ENCODE peak calls at places on chromosomes 16 and 17, in five cellular contexts. Q is fibroblast of the aortic adventitia, R is fibroblast of lung, K is lower leg skin, B is colonic mucosa. A is an unnamed sample.

GRCh38 chr17:29625037-29625750 is 2.5 kb upstream of the CORO6 start:
- DNase-seq in Q (peak; percentile 79), R (peak; percentile 59), K (no peak), B (no peak), A (no peak)

GRCh38 chr16:56675685-56676210 is 6.1 kb downstream of the MT1H start:
- DNase-seq in Q (no peak), R (no peak), K (no peak), B (no peak), A (no peak)

GRCh38 chr17:12386240-12386639 is 279.4 kb upstream of the MYOCD start:
- DNase-seq in Q (no peak), R (no peak), K (no peak), B (no peak), A (no peak)

GRCh38 chr17:80270836-80271235 is 10.2 kb downstream of the RNF213 start:
- DNase-seq in Q (peak; percentile 22), R (no peak), K (no peak), B (no peak), A (peak; percentile 69)

GRCh38 chr17:47687748-47688147 is 6.2 kb upstream of the TBKBP1 start:
- DNase-seq in Q (peak; percentile 43), R (no peak), K (no peak), B (no peak), A (no peak)

GRCh38 chr17:7842950-7843535 is 9.0 kb downstream of the KDM6B start:
- DNase-seq in Q (peak; percentile 87), R (peak; percentile 93), K (peak; percentile 82), B (peak; percentile 76), A (no peak)

GRCh38 chr17:38980455-38981217 is 13.4 kb upstream of the FBXO47 start:
- DNase-seq in Q (peak; percentile 58), R (peak; percentile 51), K (no peak), B (no peak), A (no peak)

GRCh38 chr17:82061047-82061925 is 4.3 kb downstream of the DUS1L start:
- DNase-seq in Q (no peak), R (no peak), K (no peak), B (no peak), A (no peak)

GRCh38 chr16:23357761-23358290 is 55.7 kb downstream of the SCNN1B start:
- DNase-seq in Q (no peak), R (no peak), K (no peak), B (no peak), A (no peak)

GRCh38 chr17:63437287-63438091 is 8.6 kb downstream of the CYB561 start:
- DNase-seq in Q (peak; percentile 30), R (no peak), K (no peak), B (no peak), A (no peak)

GRCh38 chr17:66299721-66300120 is 2.7 kb upstream of the PRKCA start:
- DNase-seq in Q (no peak), R (no peak), K (no peak), B (no peak), A (no peak)

GRCh38 chr17:56320443-56320842 is 167.2 kb downstream of the ANKFN1 start:
- DNase-seq in Q (peak; percentile 4), R (no peak), K (no peak), B (no peak), A (no peak)

GRCh38 chr17:61144137-61144536 is 255.5 kb upstream of the TBX2 start:
- DNase-seq in Q (no peak), R (no peak), K (no peak), B (no peak), A (no peak)

GRCh38 chr16:10172848-10173655 is 9.2 kb downstream of the GRIN2A start:
- DNase-seq in Q (no peak), R (peak; percentile 98), K (no peak), B (no peak), A (no peak)

GRCh38 chr16:17325744-17326143 is 145.0 kb downstream of the XYLT1 start:
- DNase-seq in Q (no peak), R (no peak), K (no peak), B (no peak), A (no peak)

GRCh38 chr17:44008205-44008909 is 3.9 kb downstream of the NAGS start:
- DNase-seq in Q (no peak), R (no peak), K (no peak), B (no peak), A (no peak)

GRCh38 chr16:9437115-9437514 is 345.7 kb downstream of the HAPSTR1 start:
- DNase-seq in Q (no peak), R (no peak), K (no peak), B (no peak), A (no peak)

GRCh38 chr17:67865438-67865837 is 40.1 kb downstream of the BPTF start:
- DNase-seq in Q (no peak), R (no peak), K (no peak), B (no peak), A (no peak)

GRCh38 chr17:82213251-82214011 is 789 bp upstream of the CCDC57 start:
- DNase-seq in Q (peak; percentile 75), R (peak; percentile 81), K (no peak), B (no peak), A (peak; percentile 48)

GRCh38 chr17:8825802-8826201 is 26.6 kb upstream of the MFSD6L start:
- DNase-seq in Q (no peak), R (no peak), K (peak; percentile 2), B (no peak), A (no peak)

GRCh38 chr17:31155208-31155810 is 60.5 kb downstream of the NF1 start:
- DNase-seq in Q (peak; percentile 34), R (peak; percentile 47), K (no peak), B (no peak), A (no peak)

GRCh38 chr16:1146409-1146808 is 6.5 kb upstream of the CACNA1H start:
- DNase-seq in Q (no peak), R (no peak), K (no peak), B (no peak), A (no peak)

GRCh38 chr16:85422374-85423185 is 190.5 kb upstream of the GSE1 start:
- DNase-seq in Q (no peak), R (no peak), K (no peak), B (peak; percentile 93), A (peak; percentile 98)

GRCh38 chr16:23145608-23146007 is 3.6 kb downstream of the USP31 start:
- DNase-seq in Q (peak; percentile 79), R (peak; percentile 85), K (peak; percentile 13), B (no peak), A (no peak)

GRCh38 chr17:48728232-48729231 is at the start of gene HOXB13:
- DNase-seq in Q (peak; percentile 27), R (no peak), K (no peak), B (peak; percentile 95), A (peak; percentile 93)

GRCh38 chr16:89569506-89570341 is 5.8 kb upstream of the CPNE7 start:
- DNase-seq in Q (no peak), R (no peak), K (no peak), B (no peak), A (no peak)

GRCh38 chr17:19021622-19022083 is 17.1 kb upstream of the FAM83G start:
- DNase-seq in Q (no peak), R (no peak), K (no peak), B (no peak), A (peak; percentile 40)

GRCh38 chr16:87626905-87627304 is 24.6 kb downstream of the JPH3 start:
- DNase-seq in Q (no peak), R (no peak), K (no peak), B (no peak), A (no peak)

GRCh38 chr16:87627542-87628245 is 25.4 kb downstream of the JPH3 start:
- DNase-seq in Q (no peak), R (no peak), K (no peak), B (no peak), A (no peak)

GRCh38 chr16:87622756-87623319 is 20.5 kb downstream of the JPH3 start:
- DNase-seq in Q (no peak), R (no peak), K (no peak), B (no peak), A (no peak)

GRCh38 chr16:87626401-87626800 is 24.1 kb downstream of the JPH3 start:
- DNase-seq in Q (no peak), R (no peak), K (no peak), B (no peak), A (no peak)

GRCh38 chr16:87625241-87625797 is 23.0 kb downstream of the JPH3 start:
- DNase-seq in Q (no peak), R (no peak), K (no peak), B (no peak), A (no peak)
- H3K4me3 ChIP-seq in Q (no peak overlapping the region), R (no peak overlapping the region), K (no peak overlapping the region), B (no peak overlapping the region), A (no peak overlapping the region)

DNA sequence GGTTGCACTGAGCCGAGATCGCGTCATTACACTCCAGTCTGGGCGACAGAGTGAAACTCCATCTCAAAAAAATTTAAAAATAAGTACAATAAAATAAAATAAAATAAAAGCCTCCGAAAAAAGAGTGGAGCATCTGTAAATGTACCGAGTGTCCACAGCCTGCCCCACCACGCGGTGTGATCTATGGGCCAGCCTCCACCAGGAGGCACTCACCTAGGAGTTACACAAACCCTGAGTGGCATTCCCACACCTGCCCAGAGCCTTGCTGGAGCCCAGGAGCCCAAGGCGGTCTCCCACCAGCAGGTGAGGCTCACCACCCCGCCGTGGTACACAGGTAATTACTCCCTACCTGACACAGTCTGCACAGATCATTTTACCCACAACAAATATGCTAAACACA is 183.2 kb downstream of the ZNF423 start:
- DNase-seq in Q (no peak), R (no peak), K (no peak), B (no peak), A (no peak)
- TF ChIP-seq CTCF in Q (no peak), R (no peak), K (no peak), B (no peak), A (no peak)

DNA sequence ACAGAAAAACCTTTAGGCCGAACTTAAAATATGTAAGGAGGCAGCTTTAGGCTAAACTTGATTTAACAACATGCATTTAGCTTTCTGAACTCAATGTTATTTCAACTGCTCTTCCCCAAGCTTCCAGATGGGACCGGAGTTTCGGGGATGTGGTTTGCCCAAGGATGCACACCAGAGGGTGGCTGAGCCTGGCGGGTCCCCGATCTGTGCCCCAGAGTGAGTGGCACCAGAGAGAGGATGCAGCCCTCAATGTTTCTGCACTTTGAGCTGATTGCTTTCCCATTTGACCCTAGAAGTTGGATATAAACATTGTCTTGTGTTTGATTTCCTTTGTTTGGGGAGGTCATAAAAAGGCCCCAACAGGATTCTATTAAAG is 348.0 kb upstream of the TNRC6C start:
- DNase-seq in Q (no peak), R (no peak), K (no peak), B (no peak), A (no peak)
- H3K4me3 ChIP-seq in Q (no peak overlapping the region), R (no peak overlapping the region), K (no peak overlapping the region), B (no peak overlapping the region), A (no peak overlapping the region)

GRCh38 chr16:69395859-69396186 is 10.0 kb upstream of the TERF2 start:
- DNase-seq in Q (no peak), R (no peak), K (no peak), B (no peak), A (no peak)
- TF ChIP-seq CTCF in Q (no peak), R (no peak), K (no peak), B (no peak), A (no peak)

GRCh38 chr17:74467221-74467951 is 952 bp downstream of the CD300A start:
- DNase-seq in Q (no peak), R (no peak), K (no peak), B (no peak), A (no peak)
- H3K4me3 ChIP-seq in Q (no peak overlapping the region), R (no peak overlapping the region), K (no peak overlapping the region), B (peak overlapping the region; percentile 11), A (no peak overlapping the region)